ENCODE peak calls at places on chromosomes 13 and 19, in ten cellular contexts. E, J, X, L, W, Y, R, P, C and M are unnamed samples.

GRCh38 chr19:2255982-2256685 is at the start of gene JSRP1:
- DNase-seq in E (no peak), J (no peak), X (no peak), L (no peak), W (no peak), Y (no peak), R (no peak), P (no peak), C (no peak), M (no peak)

GRCh38 chr13:113930711-113931637 is 42.9 kb downstream of the C13orf46 start:
- DNase-seq in E (no peak), J (no peak), X (no peak), L (no peak), W (no peak), Y (no peak), R (no peak), P (no peak), C (no peak), M (no peak)

GRCh38 chr13:39364797-39365468 is 238.1 kb downstream of the LHFPL6 start:
- DNase-seq in E (peak), J (peak), X (no peak), L (no peak), W (no peak), Y (no peak), R (no peak), P (no peak), C (no peak), M (no peak)

GRCh38 chr19:12364391-12365093 is 941 bp downstream of the ZNF442 start:
- DNase-seq in E (peak), J (peak), X (no peak), L (peak), W (no peak), Y (no peak), R (peak), P (no peak), C (peak), M (no peak)

GRCh38 chr13:46124531-46124966 is 19.7 kb upstream of the CPB2 start:
- DNase-seq in E (no peak), J (no peak), X (no peak), L (peak), W (no peak), Y (no peak), R (no peak), P (no peak), C (peak), M (no peak)

GRCh38 chr13:26423634-26424033 is 133.8 kb upstream of the WASF3 start:
- DNase-seq in E (peak), J (peak), X (no peak), L (no peak), W (no peak), Y (no peak), R (no peak), P (no peak), C (peak), M (no peak)

GRCh38 chr19:15463865-15464371 is 426 bp downstream of the RASAL3 start:
- DNase-seq in E (no peak), J (no peak), X (no peak), L (peak), W (no peak), Y (no peak), R (no peak), P (no peak), C (peak), M (no peak)

GRCh38 chr13:49040872-49041271 is 65.2 kb downstream of the FNDC3A start:
- DNase-seq in E (no peak), J (no peak), X (no peak), L (no peak), W (no peak), Y (no peak), R (no peak), P (no peak), C (no peak), M (no peak)

GRCh38 chr13:23348270-23349126 is 85.0 kb downstream of the SACS start:
- DNase-seq in E (peak), J (peak), X (no peak), L (no peak), W (no peak), Y (no peak), R (no peak), P (no peak), C (no peak), M (no peak)

GRCh38 chr13:93690139-93690538 is 463.5 kb downstream of the GPC6 start:
- DNase-seq in E (peak), J (peak), X (peak), L (peak), W (no peak), Y (no peak), R (peak), P (no peak), C (no peak), M (peak)

GRCh38 chr13:31878955-31879354 is 139.6 kb downstream of the RXFP2 start:
- DNase-seq in E (no peak), J (no peak), X (no peak), L (no peak), W (no peak), Y (no peak), R (no peak), P (no peak), C (no peak), M (no peak)

GRCh38 chr19:45879055-45879454 is 6.9 kb downstream of the IRF2BP1 start:
- DNase-seq in E (no peak), J (no peak), X (no peak), L (no peak), W (no peak), Y (no peak), R (no peak), P (no peak), C (no peak), M (peak)

GRCh38 chr13:46495647-46496046 is 57.3 kb upstream of the LRCH1 start:
- DNase-seq in E (peak), J (no peak), X (no peak), L (no peak), W (peak), Y (no peak), R (no peak), P (no peak), C (no peak), M (peak)

GRCh38 chr19:46381746-46382345 is 31.5 kb downstream of the CCDC8 start:
- DNase-seq in E (no peak), J (no peak), X (no peak), L (no peak), W (no peak), Y (no peak), R (no peak), P (no peak), C (no peak), M (no peak)

GRCh38 chr19:8702350-8702749 is 3.8 kb upstream of the ACTL9 start:
- DNase-seq in E (no peak), J (no peak), X (no peak), L (peak), W (no peak), Y (no peak), R (no peak), P (peak), C (no peak), M (no peak)

GRCh38 chr19:50838239-50838638 is 4.9 kb upstream of the KLK15 start:
- DNase-seq in E (no peak), J (peak), X (no peak), L (no peak), W (no peak), Y (no peak), R (no peak), P (no peak), C (no peak), M (no peak)

GRCh38 chr19:49643466-49643865 is 1.5 kb downstream of the SCAF1 start:
- DNase-seq in E (no peak), J (peak), X (no peak), L (no peak), W (no peak), Y (no peak), R (no peak), P (no peak), C (no peak), M (no peak)

GRCh38 chr19:6228523-6229215 is 51.1 kb downstream of the MLLT1 start:
- DNase-seq in E (peak), J (no peak), X (no peak), L (no peak), W (no peak), Y (no peak), R (no peak), P (no peak), C (peak), M (no peak)

GRCh38 chr19:10803252-10803651 is 32.8 kb downstream of the TMED1 start:
- DNase-seq in E (no peak), J (no peak), X (no peak), L (no peak), W (no peak), Y (no peak), R (no peak), P (no peak), C (no peak), M (no peak)

GRCh38 chr13:21638319-21639282 is 32.3 kb upstream of the FGF9 start:
- DNase-seq in E (peak), J (peak), X (peak), L (peak), W (peak), Y (no peak), R (peak), P (peak), C (no peak), M (peak)

GRCh38 chr19:12194827-12195500 is 32.1 kb downstream of the ZNF136 start:
- DNase-seq in E (peak), J (peak), X (no peak), L (no peak), W (no peak), Y (peak), R (no peak), P (no peak), C (peak), M (no peak)

GRCh38 chr13:28239374-28239773 is 101.0 kb downstream of the PAN3 start:
- DNase-seq in E (peak), J (no peak), X (no peak), L (no peak), W (peak), Y (no peak), R (no peak), P (no peak), C (no peak), M (peak)

GRCh38 chr19:31890230-31890629 is 455.2 kb upstream of the ZNF507 start:
- DNase-seq in E (no peak), J (peak), X (no peak), L (no peak), W (no peak), Y (no peak), R (no peak), P (no peak), C (no peak), M (no peak)

GRCh38 chr13:67063036-67063435 is 167.1 kb downstream of the PCDH9 start:
- DNase-seq in E (no peak), J (no peak), X (no peak), L (no peak), W (no peak), Y (no peak), R (no peak), P (peak), C (no peak), M (no peak)

GRCh38 chr19:19077103-19077502 is 13.3 kb downstream of the SLC25A42 start:
- DNase-seq in E (no peak), J (no peak), X (no peak), L (no peak), W (no peak), Y (no peak), R (no peak), P (no peak), C (no peak), M (no peak)

GRCh38 chr13:32001392-32001768 is 30.2 kb upstream of the FRY start:
- DNase-seq in E (peak), J (peak), X (peak), L (peak), W (no peak), Y (peak), R (peak), P (peak), C (peak), M (no peak)

GRCh38 chr19:10105241-10106099 is 692 bp upstream of the PPAN start:
- DNase-seq in E (no peak), J (no peak), X (no peak), L (peak), W (no peak), Y (no peak), R (no peak), P (no peak), C (no peak), M (no peak)

GRCh38 chr13:76991432-76991795 is 467 bp upstream of the CLN5 start:
- DNase-seq in E (no peak), J (no peak), X (no peak), L (no peak), W (no peak), Y (no peak), R (peak), P (no peak), C (peak), M (no peak)

GRCh38 chr13:61410669-61411297 is 4.9 kb downstream of the PCDH20 start:
- DNase-seq in E (peak), J (peak), X (no peak), L (peak), W (no peak), Y (no peak), R (no peak), P (no peak), C (no peak), M (peak)

GRCh38 chr13:48576448-48576993 is 43.6 kb upstream of the RCBTB2 start:
- DNase-seq in E (no peak), J (peak), X (no peak), L (no peak), W (no peak), Y (no peak), R (no peak), P (no peak), C (no peak), M (no peak)